ENCODE peak calls at places on chromosome 1, in ten cellular contexts. H is tibial artery; N is anterior cingulate cortex; A is HS-5; L is NCI-H1092; F is choroid plexus epithelial cell; J is fibroblast of pulmonary artery; R is dorsolateral prefrontal cortex; Q is A549; K is CD8-positive, alpha-beta memory T cell. O is an unnamed sample.

GRCh38 chr1:15525043-15525958 is 1.3 kb upstream of the CASP9 start:
- DNase-seq in H (peak), N (no peak), A (peak), L (no peak), F (no peak), J (no peak), R (no peak), Q (no peak), K (no peak), O (no peak)

GRCh38 chr1:162357681-162358266 is 18.9 kb downstream of the SPATA46 start:
- DNase-seq in H (no peak), N (no peak), A (no peak), L (no peak), F (peak), J (peak), R (no peak), Q (peak), K (no peak), O (no peak)

GRCh38 chr1:162218546-162218945 is 149.1 kb downstream of the NOS1AP start:
- DNase-seq in H (no peak), N (no peak), A (no peak), L (no peak), F (no peak), J (no peak), R (no peak), Q (no peak), K (no peak), O (no peak)

GRCh38 chr1:110011527-110012041 is 22.8 kb upstream of the STRIP1 start:
- DNase-seq in H (no peak), N (no peak), A (no peak), L (no peak), F (peak), J (peak), R (no peak), Q (peak), K (no peak), O (no peak)

GRCh38 chr1:241423541-241424479 is 66.8 kb upstream of the RGS7 start:
- DNase-seq in H (no peak), N (peak), A (no peak), L (peak), F (peak), J (peak), R (peak), Q (no peak), K (no peak), O (peak)

GRCh38 chr1:205581321-205581980 is 50.4 kb downstream of the ELK4 start:
- DNase-seq in H (peak), N (no peak), A (no peak), L (no peak), F (no peak), J (no peak), R (no peak), Q (no peak), K (no peak), O (no peak)

GRCh38 chr1:182735343-182735742 is 51.0 kb upstream of the RGS8 start:
- DNase-seq in H (no peak), N (no peak), A (no peak), L (no peak), F (no peak), J (no peak), R (no peak), Q (no peak), K (no peak), O (no peak)

GRCh38 chr1:29875557-29876028 is 639.3 kb downstream of the PTPRU start:
- DNase-seq in H (no peak), N (no peak), A (no peak), L (peak), F (no peak), J (peak), R (no peak), Q (no peak), K (no peak), O (no peak)

GRCh38 chr1:156920233-156921052 is at the start of gene LRRC71:
- DNase-seq in H (peak), N (peak), A (no peak), L (peak), F (peak), J (peak), R (no peak), Q (peak), K (peak), O (peak)